ENCODE peak calls at places on chromosome 6, in seven cellular contexts. One of them, this sample, is unnamed.

GRCh38 chr6:167501831-167502385 is 177.0 kb downstream of the TTLL2 start:
- DNase-seq in ovary: no peak
- DNase-seq in stomach: peak; percentile 70
- DNase-seq in tibial nerve: no peak
- DNase-seq in K562: peak; percentile 29
- DNase-seq in A549: peak; percentile 35
- DNase-seq in sigmoid colon: no peak
- DNase-seq in this sample: no peak

GRCh38 chr6:45445749-45446454 is 68.2 kb upstream of the SUPT3H start:
- DNase-seq in ovary: peak; percentile 54
- DNase-seq in stomach: peak; percentile 59
- DNase-seq in tibial nerve: peak; percentile 87
- DNase-seq in K562: peak; percentile 68
- DNase-seq in A549: peak; percentile 75
- DNase-seq in sigmoid colon: peak; percentile 79
- DNase-seq in this sample: peak; percentile 92

GRCh38 chr6:110944681-110945151 is 13.8 kb upstream of the GTF3C6 start:
- DNase-seq in ovary: no peak
- DNase-seq in stomach: no peak
- DNase-seq in tibial nerve: no peak
- DNase-seq in K562: peak; percentile 33
- DNase-seq in A549: peak; percentile 70
- DNase-seq in sigmoid colon: no peak
- DNase-seq in this sample: no peak

GRCh38 chr6:41636803-41637178 is 1.5 kb upstream of the MDFI start:
- DNase-seq in ovary: peak; percentile 34
- DNase-seq in stomach: peak; percentile 82
- DNase-seq in tibial nerve: no peak
- DNase-seq in K562: no peak
- DNase-seq in A549: peak; percentile 48
- DNase-seq in sigmoid colon: peak; percentile 69
- DNase-seq in this sample: no peak

GRCh38 chr6:150606258-150607043 is 6.8 kb downstream of the PLEKHG1 start:
- DNase-seq in ovary: no peak
- DNase-seq in stomach: no peak
- DNase-seq in tibial nerve: no peak
- DNase-seq in K562: no peak
- DNase-seq in A549: no peak
- DNase-seq in sigmoid colon: no peak
- DNase-seq in this sample: no peak

GRCh38 chr6:48429021-48429420 is 318.0 kb upstream of the PTCHD4 start:
- DNase-seq in ovary: no peak
- DNase-seq in stomach: no peak
- DNase-seq in tibial nerve: no peak
- DNase-seq in K562: no peak
- DNase-seq in A549: no peak
- DNase-seq in sigmoid colon: no peak
- DNase-seq in this sample: no peak

GRCh38 chr6:137927777-137928218 is 60.7 kb downstream of the TNFAIP3 start:
- DNase-seq in ovary: no peak
- DNase-seq in stomach: no peak
- DNase-seq in tibial nerve: no peak
- DNase-seq in K562: no peak
- DNase-seq in A549: no peak
- DNase-seq in sigmoid colon: no peak
- DNase-seq in this sample: no peak

GRCh38 chr6:41622210-41622990 is 15.9 kb upstream of the MDFI start:
- DNase-seq in ovary: no peak
- DNase-seq in stomach: no peak
- DNase-seq in tibial nerve: no peak
- DNase-seq in K562: no peak
- DNase-seq in A549: no peak
- DNase-seq in sigmoid colon: no peak
- DNase-seq in this sample: no peak

GRCh38 chr6:79570129-79570801 is 33.0 kb upstream of the LCA5 start:
- DNase-seq in ovary: no peak
- DNase-seq in stomach: peak; percentile 70
- DNase-seq in tibial nerve: no peak
- DNase-seq in K562: no peak
- DNase-seq in A549: no peak
- DNase-seq in sigmoid colon: no peak
- DNase-seq in this sample: no peak

GRCh38 chr6:78517399-78517798 is 350.0 kb upstream of the IRAK1BP1 start:
- DNase-seq in ovary: no peak
- DNase-seq in stomach: no peak
- DNase-seq in tibial nerve: no peak
- DNase-seq in K562: no peak
- DNase-seq in A549: no peak
- DNase-seq in sigmoid colon: no peak
- DNase-seq in this sample: no peak

GRCh38 chr6:126039284-126039683 is 52.9 kb downstream of the TRMT11 start:
- DNase-seq in ovary: no peak
- DNase-seq in stomach: no peak
- DNase-seq in tibial nerve: no peak
- DNase-seq in K562: no peak
- DNase-seq in A549: no peak
- DNase-seq in sigmoid colon: no peak
- DNase-seq in this sample: no peak

GRCh38 chr6:119445666-119446622 is 96.4 kb upstream of the MAN1A1 start:
- DNase-seq in ovary: no peak
- DNase-seq in stomach: no peak
- DNase-seq in tibial nerve: no peak
- DNase-seq in K562: no peak
- DNase-seq in A549: no peak
- DNase-seq in sigmoid colon: no peak
- DNase-seq in this sample: no peak

GRCh38 chr6:25173951-25174474 is 105.2 kb upstream of the CARMIL1 start:
- DNase-seq in ovary: no peak
- DNase-seq in stomach: no peak
- DNase-seq in tibial nerve: no peak
- DNase-seq in K562: no peak
- DNase-seq in A549: peak; percentile 23
- DNase-seq in sigmoid colon: no peak
- DNase-seq in this sample: no peak

GRCh38 chr6:157184202-157185015 is 138.9 kb downstream of the TMEM242 start:
- DNase-seq in ovary: peak; percentile 78
- DNase-seq in stomach: peak; percentile 85
- DNase-seq in tibial nerve: peak; percentile 65
- DNase-seq in K562: peak; percentile 88
- DNase-seq in A549: peak; percentile 52
- DNase-seq in sigmoid colon: peak; percentile 83
- DNase-seq in this sample: no peak

GRCh38 chr6:16669227-16669626 is 92.0 kb downstream of the ATXN1 start:
- DNase-seq in ovary: no peak
- DNase-seq in stomach: peak; percentile 34
- DNase-seq in tibial nerve: no peak
- DNase-seq in K562: no peak
- DNase-seq in A549: no peak
- DNase-seq in sigmoid colon: no peak
- DNase-seq in this sample: no peak

GRCh38 chr6:170151235-170152110 is 139.4 kb downstream of the DLL1 start:
- DNase-seq in ovary: no peak
- DNase-seq in stomach: no peak
- DNase-seq in tibial nerve: no peak
- DNase-seq in K562: no peak
- DNase-seq in A549: no peak
- DNase-seq in sigmoid colon: peak; percentile 54
- DNase-seq in this sample: no peak

GRCh38 chr6:117280922-117281321 is 15.6 kb downstream of the VGLL2 start:
- DNase-seq in ovary: no peak
- DNase-seq in stomach: no peak
- DNase-seq in tibial nerve: no peak
- DNase-seq in K562: peak; percentile 31
- DNase-seq in A549: no peak
- DNase-seq in sigmoid colon: no peak
- DNase-seq in this sample: no peak

GRCh38 chr6:56517155-56517745 is 125.4 kb downstream of the DST start:
- DNase-seq in ovary: no peak
- DNase-seq in stomach: no peak
- DNase-seq in tibial nerve: no peak
- DNase-seq in K562: no peak
- DNase-seq in A549: no peak
- DNase-seq in sigmoid colon: no peak
- DNase-seq in this sample: no peak

DNA sequence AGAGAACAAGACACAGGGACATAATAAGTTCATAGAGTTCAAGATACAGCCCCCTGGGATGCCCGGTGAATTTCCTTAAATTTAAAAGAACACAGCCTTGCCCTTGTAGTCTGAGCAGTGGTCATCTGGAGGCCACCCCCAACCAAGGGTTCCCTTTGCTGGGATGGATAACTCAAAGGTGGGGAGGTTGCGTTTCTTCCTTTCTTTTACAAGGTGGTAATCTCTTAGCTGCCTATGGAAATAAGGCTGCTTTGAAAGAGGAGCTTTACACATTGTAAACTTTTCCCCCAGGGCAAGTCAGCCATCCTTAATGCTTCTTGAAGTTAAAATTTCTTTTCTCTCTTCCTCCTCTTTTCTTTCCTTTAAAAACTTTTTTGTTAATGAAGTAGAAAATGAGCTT is 71.2 kb upstream of the PRDM1 start:
- DNase-seq in ovary: no peak
- DNase-seq in stomach: no peak
- DNase-seq in tibial nerve: no peak
- DNase-seq in K562: no peak
- DNase-seq in A549: no peak
- DNase-seq in sigmoid colon: no peak
- DNase-seq in this sample: no peak
- H3K27ac ChIP-seq in ovary: no peak overlapping the region
- H3K27ac ChIP-seq in stomach: no peak overlapping the region
- H3K27ac ChIP-seq in tibial nerve: no peak overlapping the region
- H3K27ac ChIP-seq in K562: no peak overlapping the region
- H3K27ac ChIP-seq in A549: no peak overlapping the region
- H3K27ac ChIP-seq in sigmoid colon: no peak overlapping the region
- H3K27ac ChIP-seq in this sample: no peak overlapping the region

GRCh38 chr6:692858-693736 is at the start of gene EXOC2:
- DNase-seq in ovary: peak; percentile 73
- DNase-seq in stomach: peak; percentile 86
- DNase-seq in tibial nerve: peak; percentile 71
- DNase-seq in K562: peak; percentile 93
- DNase-seq in A549: peak; percentile 35
- DNase-seq in sigmoid colon: peak; percentile 91
- DNase-seq in this sample: peak; percentile 94
- TF ChIP-seq CTCF in ovary: no peak
- TF ChIP-seq CTCF in stomach: no peak
- TF ChIP-seq CTCF in tibial nerve: no peak
- TF ChIP-seq CTCF in K562: no peak
- TF ChIP-seq CTCF in A549: no peak
- TF ChIP-seq CTCF in sigmoid colon: no peak
- TF ChIP-seq CTCF in this sample: no peak

GRCh38 chr6:93474733-93475179 is 55.4 kb upstream of the EPHA7 start:
- DNase-seq in ovary: no peak
- DNase-seq in stomach: no peak
- DNase-seq in tibial nerve: no peak
- DNase-seq in K562: no peak
- DNase-seq in A549: no peak
- DNase-seq in sigmoid colon: peak; percentile 84
- DNase-seq in this sample: no peak
- TF ChIP-seq EP300 in ovary: no peak
- TF ChIP-seq EP300 in stomach: peak; percentile 57
- TF ChIP-seq EP300 in tibial nerve: no peak
- TF ChIP-seq EP300 in K562: no peak
- TF ChIP-seq EP300 in A549: no peak
- TF ChIP-seq EP300 in sigmoid colon: peak; percentile 72
- TF ChIP-seq EP300 in this sample: peak; percentile 46

GRCh38 chr6:148379481-148379880 is 36.8 kb downstream of the SASH1 start:
- DNase-seq in ovary: no peak
- DNase-seq in stomach: no peak
- DNase-seq in tibial nerve: no peak
- DNase-seq in K562: no peak
- DNase-seq in A549: no peak
- DNase-seq in sigmoid colon: no peak
- DNase-seq in this sample: no peak

GRCh38 chr6:148385379-148385778 is 42.7 kb downstream of the SASH1 start:
- DNase-seq in ovary: no peak
- DNase-seq in stomach: no peak
- DNase-seq in tibial nerve: no peak
- DNase-seq in K562: no peak
- DNase-seq in A549: no peak
- DNase-seq in sigmoid colon: no peak
- DNase-seq in this sample: no peak

GRCh38 chr6:148382856-148383255 is 40.2 kb downstream of the SASH1 start:
- DNase-seq in ovary: no peak
- DNase-seq in stomach: no peak
- DNase-seq in tibial nerve: no peak
- DNase-seq in K562: no peak
- DNase-seq in A549: no peak
- DNase-seq in sigmoid colon: no peak
- DNase-seq in this sample: no peak

GRCh38 chr6:148379966-148380653 is 37.5 kb downstream of the SASH1 start:
- DNase-seq in ovary: no peak
- DNase-seq in stomach: no peak
- DNase-seq in tibial nerve: no peak
- DNase-seq in K562: no peak
- DNase-seq in A549: no peak
- DNase-seq in sigmoid colon: no peak
- DNase-seq in this sample: no peak

DNA sequence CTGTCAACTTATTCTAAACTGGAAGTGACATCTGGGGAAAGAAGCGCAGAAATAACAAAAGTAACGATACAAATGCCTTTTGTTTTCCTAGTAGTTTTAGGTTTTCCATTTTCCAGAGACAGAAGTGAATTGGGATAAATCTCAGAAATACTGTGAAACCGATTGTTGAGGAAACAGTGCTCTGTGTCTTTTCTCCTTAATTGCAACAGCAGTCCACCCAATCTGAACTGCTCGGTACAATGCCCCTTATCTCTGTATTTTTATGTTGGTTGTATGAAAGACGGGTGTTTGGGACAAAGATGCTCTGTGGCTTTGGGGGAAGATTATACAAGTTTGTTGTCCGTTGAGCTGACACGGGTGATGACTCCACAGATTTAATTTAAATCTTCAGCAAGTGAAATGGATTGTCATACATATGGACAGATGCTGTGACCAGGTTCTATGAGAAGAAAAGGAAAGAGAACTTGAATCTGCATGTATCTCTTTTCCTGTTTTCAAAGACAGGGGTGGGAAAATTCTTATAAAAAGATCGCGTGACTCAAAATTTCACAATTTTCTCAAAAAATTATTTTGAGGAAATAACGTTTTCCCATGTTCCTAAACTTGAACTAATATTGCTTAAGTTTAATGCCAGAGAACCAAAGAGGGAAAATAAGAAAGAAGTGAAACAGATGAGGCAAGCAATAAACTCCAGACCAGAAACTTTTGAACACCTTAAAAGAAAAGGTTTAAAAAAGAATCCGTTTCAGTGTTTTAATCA is 41.2 kb downstream of the SASH1 start:
- DNase-seq in ovary: no peak
- DNase-seq in stomach: no peak
- DNase-seq in tibial nerve: no peak
- DNase-seq in K562: no peak
- DNase-seq in A549: no peak
- DNase-seq in sigmoid colon: no peak
- DNase-seq in this sample: no peak
- H3K27ac ChIP-seq in ovary: no peak overlapping the region
- H3K27ac ChIP-seq in stomach: no peak overlapping the region
- H3K27ac ChIP-seq in tibial nerve: no peak overlapping the region
- H3K27ac ChIP-seq in K562: no peak overlapping the region
- H3K27ac ChIP-seq in A549: no peak overlapping the region
- H3K27ac ChIP-seq in sigmoid colon: no peak overlapping the region
- H3K27ac ChIP-seq in this sample: no peak overlapping the region

This sample was measured in esophagus muscularis mucosa.